ENCODE peak calls at places on chromosomes 11 and 22, in nine cellular contexts. Z, B, T, F, C, Y, L, I and X are unnamed samples.

GRCh38 chr22:50085211-50085999 is at the start of gene MLC1:
- DNase-seq in Z (no peak), B (peak), T (no peak), F (peak), C (peak), Y (no peak), L (no peak), I (no peak), X (no peak)

GRCh38 chr22:47476226-47476625 is 713.8 kb downstream of the TBC1D22A start:
- DNase-seq in Z (no peak), B (no peak), T (no peak), F (no peak), C (peak), Y (no peak), L (no peak), I (no peak), X (no peak)

GRCh38 chr11:12164061-12165014 is 53.9 kb downstream of the MICAL2 start:
- DNase-seq in Z (no peak), B (peak), T (no peak), F (no peak), C (peak), Y (peak), L (no peak), I (no peak), X (no peak)

GRCh38 chr11:134755535-134755934 is 343.5 kb upstream of the B3GAT1 start:
- DNase-seq in Z (no peak), B (no peak), T (no peak), F (no peak), C (no peak), Y (no peak), L (peak), I (no peak), X (no peak)

GRCh38 chr11:124961972-124962609 is 8.1 kb downstream of the CCDC15 start:
- DNase-seq in Z (peak), B (peak), T (no peak), F (peak), C (peak), Y (peak), L (peak), I (no peak), X (no peak)

GRCh38 chr22:49161002-49161850 is 666.4 kb downstream of the BRD1 start:
- DNase-seq in Z (no peak), B (no peak), T (no peak), F (no peak), C (no peak), Y (no peak), L (no peak), I (no peak), X (no peak)

GRCh38 chr22:45612940-45613339 is 58.7 kb upstream of the ATXN10 start:
- DNase-seq in Z (no peak), B (no peak), T (no peak), F (no peak), C (no peak), Y (no peak), L (no peak), I (no peak), X (no peak)

GRCh38 chr11:119933584-119933983 is 204.3 kb downstream of the TRIM29 start:
- DNase-seq in Z (no peak), B (no peak), T (no peak), F (no peak), C (no peak), Y (no peak), L (no peak), I (no peak), X (no peak)

GRCh38 chr11:133230446-133230845 is 301.9 kb downstream of the OPCML start:
- DNase-seq in Z (no peak), B (no peak), T (no peak), F (no peak), C (no peak), Y (no peak), L (no peak), I (no peak), X (no peak)

GRCh38 chr11:71282581-71283351 is 30.4 kb upstream of the SHANK2 start:
- DNase-seq in Z (no peak), B (no peak), T (no peak), F (no peak), C (no peak), Y (no peak), L (no peak), I (no peak), X (no peak)

GRCh38 chr11:63015521-63016215 is at the start of gene SLC22A8:
- DNase-seq in Z (no peak), B (no peak), T (no peak), F (no peak), C (no peak), Y (no peak), L (no peak), I (no peak), X (no peak)

GRCh38 chr11:120079750-120080610 is 57.9 kb downstream of the TRIM29 start:
- DNase-seq in Z (peak), B (no peak), T (no peak), F (no peak), C (no peak), Y (no peak), L (no peak), I (peak), X (no peak)

GRCh38 chr11:82183346-82183745 is 550.3 kb downstream of the FAM181B start:
- DNase-seq in Z (no peak), B (no peak), T (no peak), F (no peak), C (no peak), Y (no peak), L (no peak), I (no peak), X (no peak)

GRCh38 chr22:19723165-19723989 is at the start of gene GP1BB:
- DNase-seq in Z (peak), B (no peak), T (no peak), F (no peak), C (no peak), Y (peak), L (no peak), I (no peak), X (no peak)

GRCh38 chr11:133827556-133827955 is 17.8 kb downstream of the SPATA19 start:
- DNase-seq in Z (no peak), B (no peak), T (no peak), F (no peak), C (no peak), Y (no peak), L (no peak), I (no peak), X (no peak)

GRCh38 chr11:123560001-123560400 is 94.4 kb downstream of the SCN3B start:
- DNase-seq in Z (peak), B (peak), T (peak), F (no peak), C (peak), Y (no peak), L (peak), I (no peak), X (peak)